ENCODE peak calls at places on chromosome 18, in ten cellular contexts. V is thoracic aorta, M is RWPE2, L is foreskin keratinocyte, B is PC-9, G is prostate gland, I is GM10248, C is osteocyte, O is endothelial cell of umbilical vein, T is dorsolateral prefrontal cortex. J is an unnamed sample.

GRCh38 chr18:48693006-48693405 is 154.2 kb downstream of the CTIF start:
- DNase-seq in V (no peak), M (no peak), L (no peak), B (no peak), G (no peak), I (no peak), C (no peak), O (no peak), T (no peak), J (no peak)

GRCh38 chr18:3511980-3512379 is 62.0 kb downstream of the TGIF1 start:
- DNase-seq in V (no peak), M (no peak), L (peak; percentile 81), B (peak; percentile 51), G (no peak), I (no peak), C (no peak), O (peak; percentile 44), T (no peak), J (no peak)

GRCh38 chr18:60070631-60071030 is 170.8 kb downstream of the PMAIP1 start:
- DNase-seq in V (no peak), M (no peak), L (no peak), B (no peak), G (no peak), I (no peak), C (no peak), O (no peak), T (no peak), J (no peak)

GRCh38 chr18:36672437-36673344 is 156.1 kb downstream of the TPGS2 start:
- DNase-seq in V (no peak), M (peak; percentile 95), L (peak; percentile 97), B (peak; percentile 11), G (peak; percentile 86), I (no peak), C (no peak), O (no peak), T (no peak), J (no peak)

GRCh38 chr18:63131106-63131943 is 188.2 kb downstream of the BCL2 start:
- DNase-seq in V (peak; percentile 36), M (no peak), L (no peak), B (peak; percentile 7), G (peak; percentile 68), I (no peak), C (no peak), O (peak; percentile 52), T (no peak), J (no peak)

GRCh38 chr18:5962362-5962761 is 67.0 kb upstream of the TMEM200C start:
- DNase-seq in V (no peak), M (no peak), L (no peak), B (no peak), G (no peak), I (no peak), C (peak; percentile 57), O (no peak), T (no peak), J (no peak)

GRCh38 chr18:2610549-2610948 is 39.2 kb downstream of the NDC80 start:
- DNase-seq in V (no peak), M (no peak), L (no peak), B (no peak), G (no peak), I (no peak), C (no peak), O (no peak), T (no peak), J (no peak)

GRCh38 chr18:2916184-2916583 is 69.4 kb downstream of the EMILIN2 start:
- DNase-seq in V (no peak), M (no peak), L (no peak), B (no peak), G (no peak), I (no peak), C (peak; percentile 40), O (no peak), T (no peak), J (peak; percentile 32)

GRCh38 chr18:45565280-45565970 is 49.9 kb upstream of the SLC14A2 start:
- DNase-seq in V (no peak), M (peak; percentile 70), L (peak; percentile 67), B (no peak), G (no peak), I (no peak), C (no peak), O (no peak), T (no peak), J (no peak)

GRCh38 chr18:25057491-25058050 is 294.4 kb downstream of the ZNF521 start:
- DNase-seq in V (no peak), M (no peak), L (no peak), B (no peak), G (no peak), I (no peak), C (no peak), O (no peak), T (peak; percentile 72), J (no peak)

DNA sequence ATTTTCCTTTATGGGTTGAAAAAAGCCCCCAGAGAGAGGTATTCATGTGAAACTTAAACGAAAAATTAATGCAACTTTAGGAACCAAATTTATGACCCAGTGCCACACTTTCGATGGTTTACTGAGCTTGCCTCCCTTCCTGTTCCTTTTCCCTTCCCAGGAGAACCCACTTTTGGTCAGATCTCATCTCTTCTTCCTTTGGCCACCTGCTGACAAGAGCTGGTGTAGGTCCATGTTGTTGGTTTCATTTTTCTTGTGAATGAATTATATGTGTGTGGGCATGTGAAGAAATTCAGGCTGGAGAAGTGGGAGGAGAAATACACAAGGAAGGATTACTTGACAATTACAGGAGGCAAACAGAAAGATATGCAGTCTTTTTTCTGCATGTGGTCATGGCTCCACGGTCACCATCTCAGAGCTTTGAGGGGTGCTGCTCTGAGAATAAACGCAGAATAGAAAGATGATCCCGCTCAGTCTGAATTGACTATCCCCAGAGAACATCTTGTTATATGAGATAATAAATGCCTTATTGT is 111.3 kb upstream of the TCF4 start:
- DNase-seq in V (no peak), M (no peak), L (no peak), B (no peak), G (no peak), I (no peak), C (no peak), O (no peak), T (no peak), J (no peak)
- TF ChIP-seq CTCF in V (no peak), M (no peak), L (no peak), B (no peak), G (no peak), I (no peak), C (no peak), O (no peak), T (no peak), J (no peak)

GRCh38 chr18:66819235-66819634 is 215.3 kb upstream of the CDH19 start:
- DNase-seq in V (no peak), M (no peak), L (no peak), B (no peak), G (no peak), I (no peak), C (no peak), O (no peak), T (no peak), J (no peak)
- TF ChIP-seq CTCF in V (no peak), M (peak; percentile 34), L (no peak), B (peak; percentile 38), G (no peak), I (no peak), C (peak; percentile 20), O (no peak), T (no peak), J (peak; percentile 64)

DNA sequence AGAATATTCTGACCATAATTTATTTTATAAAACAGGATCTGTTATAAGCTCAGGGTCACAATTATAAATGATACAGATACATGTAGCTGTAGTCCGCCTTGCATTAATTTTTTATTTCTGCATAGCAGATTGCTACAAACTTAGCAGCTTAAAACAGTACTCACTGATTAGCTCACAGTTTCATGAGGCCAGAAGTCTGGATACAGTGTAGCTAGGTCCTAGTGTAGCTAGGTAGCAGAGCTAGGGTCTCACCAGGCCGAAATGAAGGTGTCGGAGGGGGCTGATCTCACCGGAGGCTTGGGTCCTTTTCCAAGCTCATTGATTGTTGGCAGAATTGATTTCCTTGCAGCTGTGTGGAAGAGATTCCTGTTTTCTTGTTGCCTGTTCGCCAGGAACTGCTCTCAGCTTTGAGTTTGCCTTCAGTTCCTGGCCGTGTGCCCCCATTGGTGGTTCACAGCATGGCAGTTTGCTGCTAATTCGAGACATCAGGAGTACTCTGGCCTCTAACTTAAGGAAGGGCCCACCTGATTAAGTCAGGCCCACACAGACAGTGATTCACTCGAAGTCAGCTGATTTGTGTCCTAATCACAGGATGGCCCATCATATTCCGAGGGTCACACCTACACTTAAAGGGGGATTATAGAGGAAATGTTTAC is 18.4 kb downstream of the NAPG start:
- DNase-seq in V (no peak), M (no peak), L (no peak), B (no peak), G (no peak), I (no peak), C (no peak), O (no peak), T (no peak), J (no peak)
- TF ChIP-seq CTCF in V (peak; percentile 31), M (no peak), L (no peak), B (no peak), G (no peak), I (no peak), C (no peak), O (no peak), T (no peak), J (peak; percentile 35)

DNA sequence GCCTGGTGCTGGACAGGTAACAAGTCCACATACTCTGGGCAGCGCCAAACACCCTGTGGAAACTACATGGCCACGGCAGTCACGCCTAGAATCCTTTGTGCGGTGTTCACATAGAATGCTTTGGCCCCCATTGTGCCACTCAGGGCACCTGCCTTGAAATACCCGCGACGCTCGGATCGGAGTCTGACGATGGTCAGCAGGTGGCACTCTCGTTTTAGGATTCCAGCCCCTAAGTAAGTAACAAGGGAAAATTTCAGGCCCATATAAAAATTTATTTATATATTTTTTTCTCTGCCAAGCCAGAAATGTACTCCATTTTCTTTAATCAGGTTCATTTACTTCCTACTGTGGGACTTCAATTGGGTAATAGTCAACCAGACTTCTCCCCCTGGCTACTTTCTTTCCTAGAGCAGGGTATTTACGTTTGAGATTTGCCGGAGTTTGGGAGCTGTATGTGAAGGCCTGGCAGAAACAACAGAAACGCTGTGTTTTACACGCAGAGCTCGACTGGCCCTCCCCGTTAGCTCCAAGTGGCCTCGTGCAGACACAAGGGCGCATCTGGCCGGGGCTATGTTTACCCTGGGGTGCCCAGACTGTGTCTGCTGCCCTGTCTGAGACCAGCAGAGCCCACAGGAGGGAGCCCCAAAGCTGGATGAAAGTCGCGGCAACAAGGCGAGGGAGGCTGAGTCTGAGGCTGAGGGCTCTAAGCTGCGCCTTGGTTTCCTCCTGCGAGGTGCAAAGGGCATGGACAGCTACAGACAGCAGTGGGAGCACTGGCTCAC is 41.6 kb downstream of the LRRC30 start:
- DNase-seq in V (no peak), M (no peak), L (peak; percentile 32), B (peak; percentile 50), G (peak; percentile 64), I (no peak), C (no peak), O (peak; percentile 79), T (peak; percentile 8), J (no peak)
- TF ChIP-seq CTCF in V (peak; percentile 57), M (peak; percentile 77), L (peak; percentile 76), B (peak; percentile 67), G (peak; percentile 69), I (no peak), C (peak; percentile 75), O (peak; percentile 50), T (peak; percentile 68), J (peak; percentile 76)

J was measured in type B pancreatic cell.